ENCODE peak calls at places on chromosomes 12 and 14, in five cellular contexts. U is neuronal stem cell; X is CD4-positive, alpha-beta memory T cell; L is tibial artery; Y is mesenchymal stem cell. C is an unnamed sample.

GRCh38 chr12:6169107-6169440 is 31.1 kb upstream of the CD9 start:
- DNase-seq in L (peak), U (no peak), X (no peak), Y (no peak), C (no peak)

GRCh38 chr12:20513189-20513588 is 144.9 kb downstream of the PDE3A start:
- DNase-seq in L (no peak), U (no peak), X (no peak), Y (no peak), C (no peak)

GRCh38 chr12:25377475-25378179 is 126.9 kb upstream of the KRAS start:
- DNase-seq in U (no peak), L (no peak), X (peak), Y (peak), C (no peak)

GRCh38 chr14:66017960-66018359 is 468.2 kb upstream of the CCDC196 start:
- DNase-seq in Y (no peak), L (no peak), U (no peak), X (no peak), C (no peak)

GRCh38 chr12:32603858-32604257 is 75.2 kb upstream of the DNM1L start:
- DNase-seq in L (no peak), X (no peak), Y (peak), U (no peak), C (no peak)

GRCh38 chr14:78399316-78399889 is 229.2 kb downstream of the NRXN3 start:
- DNase-seq in L (no peak), Y (no peak), U (peak), X (no peak), C (no peak)

GRCh38 chr12:70920251-70920851 is at the start of gene PTPRR:
- DNase-seq in L (no peak), Y (no peak), U (peak), X (no peak), C (peak)

GRCh38 chr12:56321027-56321426 is 5.2 kb upstream of the CNPY2 start:
- DNase-seq in L (no peak), Y (peak), U (no peak), X (no peak), C (no peak)

GRCh38 chr12:98066251-98066650 is 449.1 kb upstream of the TMPO start:
- DNase-seq in Y (no peak), U (no peak), L (no peak), X (no peak), C (no peak)

GRCh38 chr14:35197015-35197414 is 74.7 kb downstream of the PRORP start:
- DNase-seq in X (peak), L (no peak), U (no peak), Y (peak), C (no peak)

GRCh38 chr12:52713960-52714886 is 10.9 kb upstream of the KRT77 start:
- DNase-seq in Y (no peak), X (no peak), U (peak), L (no peak), C (no peak)

GRCh38 chr12:49233842-49234526 is 30.9 kb upstream of the TUBA1C start:
- DNase-seq in Y (no peak), U (no peak), X (no peak), L (peak), C (no peak)

GRCh38 chr12:49231881-49232650 is 32.8 kb upstream of the TUBA1C start:
- DNase-seq in L (peak), Y (no peak), U (no peak), X (no peak), C (no peak)

GRCh38 chr12:49230810-49231209 is 34.1 kb upstream of the TUBA1C start:
- DNase-seq in L (peak), X (no peak), Y (no peak), U (no peak), C (no peak)

GRCh38 chr12:49232940-49233841 is 31.7 kb upstream of the TUBA1C start:
- DNase-seq in U (peak), X (no peak), Y (peak), L (peak), C (peak)

GRCh38 chr12:49236423-49236822 is 28.5 kb upstream of the TUBA1C start:
- DNase-seq in U (no peak), Y (no peak), X (no peak), L (no peak), C (no peak)
- H3K27ac ChIP-seq in U (no peak), Y (no peak), X (no peak), L (no peak), C (no peak)

DNA sequence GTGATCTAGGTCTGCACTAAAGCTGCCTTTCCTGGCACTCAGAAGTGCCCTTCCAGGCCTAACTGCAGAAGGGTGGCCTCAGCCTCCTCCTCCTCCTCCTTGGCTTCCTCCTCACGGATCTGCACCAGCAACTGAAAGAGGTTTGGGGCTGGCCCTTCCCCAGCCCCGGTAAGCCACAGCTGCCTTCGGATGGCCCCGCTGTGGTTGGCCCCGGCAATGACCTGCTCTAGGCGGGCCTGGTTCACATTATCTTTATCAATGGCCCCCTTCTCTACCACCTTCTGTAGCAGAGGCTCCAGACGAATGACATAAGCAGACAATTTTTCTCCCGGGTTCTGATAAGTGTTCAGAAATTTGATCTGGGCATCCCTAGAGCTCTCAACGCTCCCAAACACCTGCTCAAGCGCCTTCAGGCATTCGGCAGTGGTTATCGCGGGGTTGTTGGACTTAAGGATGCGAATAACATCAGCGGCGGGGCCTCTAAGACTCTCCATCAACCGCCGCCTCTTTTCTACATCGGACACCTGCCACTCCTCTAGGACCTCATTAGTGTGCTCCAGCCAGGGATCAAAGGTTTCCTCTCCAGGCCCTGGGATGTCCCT is 1.5 kb downstream of the PNMA1 start:
- DNase-seq in X (peak), L (no peak), U (peak), Y (no peak), C (no peak)
- H3K27ac ChIP-seq in X (peak), L (peak), U (no peak), Y (no peak), C (peak)

DNA sequence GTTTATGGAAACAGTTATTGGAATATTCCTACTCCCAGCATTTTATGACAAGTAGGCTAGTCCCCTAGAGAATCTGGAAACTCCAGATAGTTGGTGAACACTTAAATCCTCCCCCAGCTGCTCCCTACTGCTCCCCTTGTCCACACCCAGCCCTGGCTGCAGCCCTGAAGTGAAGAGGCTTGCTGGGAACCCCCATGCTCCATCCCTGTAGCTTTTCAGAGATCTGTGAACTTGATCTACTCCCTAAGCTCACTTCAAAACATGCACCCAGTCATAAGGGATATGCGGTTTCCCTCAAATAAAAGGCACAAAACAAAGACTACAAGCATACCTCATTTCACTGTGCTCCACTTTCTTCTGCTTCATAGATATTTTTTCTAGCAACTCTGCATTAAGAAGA is 33.2 kb downstream of the EGLN3 start:
- DNase-seq in U (no peak), L (no peak), X (no peak), Y (no peak), C (no peak)
- H3K27ac ChIP-seq in U (no peak), L (peak), X (no peak), Y (no peak), C (no peak)

GRCh38 chr12:61538951-61539350 is 721.3 kb upstream of the USP15 start:
- DNase-seq in X (no peak), U (no peak), L (no peak), Y (no peak), C (no peak)

GRCh38 chr12:61536117-61536516 is 724.1 kb upstream of the USP15 start:
- DNase-seq in U (no peak), Y (no peak), X (no peak), L (no peak), C (no peak)

GRCh38 chr12:61531195-61531594 is 729.0 kb upstream of the USP15 start:
- DNase-seq in L (no peak), U (no peak), Y (no peak), X (no peak), C (no peak)

DNA sequence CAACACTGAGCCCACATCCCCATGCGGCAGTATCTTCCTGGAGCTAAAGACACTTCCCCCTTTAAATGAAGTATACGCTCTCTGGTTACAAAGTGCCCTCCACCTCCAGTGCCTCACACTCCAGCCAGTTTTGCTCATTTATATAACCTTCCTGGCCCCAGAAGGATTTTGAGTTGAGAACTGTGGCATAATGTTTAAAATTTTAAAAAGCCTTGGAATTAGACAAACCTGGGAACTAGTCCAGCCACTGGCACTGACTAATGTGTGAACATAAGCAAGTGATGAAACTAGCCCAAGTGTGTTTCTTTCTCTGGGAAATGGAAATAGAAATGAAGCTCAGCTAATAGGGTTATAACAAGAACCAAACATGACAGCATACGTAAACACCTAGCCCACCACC is 723.7 kb upstream of the USP15 start:
- DNase-seq in Y (no peak), L (no peak), X (no peak), U (no peak), C (no peak)
- H3K27ac ChIP-seq in Y (no peak), L (no peak), X (no peak), U (no peak), C (no peak)

GRCh38 chr14:24131549-24131966 is 1.1 kb downstream of the FITM1 start:
- DNase-seq in U (no peak), Y (no peak), L (no peak), X (no peak), C (no peak)
- H3K27ac ChIP-seq in U (no peak), Y (no peak), L (no peak), X (no peak), C (no peak)

GRCh38 chr14:99377951-99378350 is 102.7 kb downstream of the SETD3 start:
- DNase-seq in U (no peak), X (no peak), Y (no peak), L (no peak), C (no peak)
- H3K27ac ChIP-seq in U (no peak), X (no peak), Y (no peak), L (no peak), C (no peak)

DNA sequence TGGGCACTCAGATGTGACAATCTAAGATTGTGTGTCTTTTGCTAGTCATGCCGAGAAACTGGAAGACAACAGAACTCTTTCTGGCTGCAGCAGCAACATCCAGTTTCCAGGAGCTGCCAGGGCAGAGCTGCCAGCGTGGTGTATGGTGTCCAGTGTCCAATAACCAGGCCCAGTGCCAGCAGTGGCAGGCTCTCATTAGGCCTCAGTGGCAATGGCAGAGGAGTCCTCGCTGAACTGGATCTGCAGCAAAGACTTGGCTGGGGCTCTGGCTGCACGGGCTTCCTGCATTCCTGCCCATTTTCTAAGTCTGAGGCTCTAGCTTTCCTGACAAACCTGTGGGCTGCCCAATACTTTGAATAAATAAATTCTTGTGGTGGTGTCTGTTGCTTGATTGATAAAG is 26.2 kb upstream of the PPM1A start:
- DNase-seq in L (no peak), U (no peak), Y (no peak), X (no peak), C (peak)
- H3K27ac ChIP-seq in L (no peak), U (no peak), Y (no peak), X (no peak), C (peak)

GRCh38 chr12:12301122-12301521 is 34.3 kb upstream of the LRP6 start:
- DNase-seq in L (no peak), X (no peak), U (no peak), Y (no peak), C (no peak)
- H3K27ac ChIP-seq in L (no peak), X (no peak), U (no peak), Y (no peak), C (no peak)

DNA sequence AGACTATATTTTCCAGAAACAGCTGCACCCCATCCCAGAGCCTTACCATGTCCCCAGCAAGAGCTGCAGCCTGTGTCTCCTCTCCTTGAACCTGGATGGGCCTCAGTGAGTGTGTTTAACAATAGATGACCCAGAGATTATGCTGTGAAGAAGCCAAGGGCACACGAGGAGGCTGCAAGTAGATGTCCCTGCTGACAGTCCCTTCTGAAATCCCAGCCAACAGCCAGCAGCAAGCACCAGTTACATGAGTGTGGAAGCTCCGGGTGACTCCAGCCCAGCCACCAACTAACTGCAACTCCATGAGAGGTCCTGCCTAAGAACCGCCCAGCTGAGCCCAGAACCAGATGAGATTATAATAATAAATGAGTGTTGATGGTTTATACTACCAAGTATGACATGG is 191.7 kb downstream of the BCL11B start:
- DNase-seq in U (no peak), L (no peak), Y (no peak), X (no peak), C (no peak)
- H3K27ac ChIP-seq in U (no peak), L (no peak), Y (no peak), X (no peak), C (no peak)

GRCh38 chr14:23831591-23831990 is 122.0 kb upstream of the DHRS4 start:
- DNase-seq in L (no peak), Y (no peak), X (no peak), U (no peak), C (no peak)
- H3K27ac ChIP-seq in L (no peak), Y (no peak), X (no peak), U (no peak), C (no peak)

C was measured in caudate nucleus.